ENCODE peak calls at places on chromosomes 3 and 15, in nine cellular contexts. W is AG08395, H is progenitor cell of endocrine pancreas, L is sciatic nerve, C is HuH-7, E is AML-193, D is non-pigmented ciliary epithelial cell, T is NCI-H748 treated with DMSO at 0.1 percent for 48 hours, Y is Ammon's horn. U is an unnamed sample.

GRCh38 chr3:11660242-11660641 is 16.5 kb upstream of the VGLL4 start:
- DNase-seq in W (no peak), E (no peak), D (no peak), C (no peak), L (no peak), H (no peak), Y (no peak), T (no peak), U (no peak)

GRCh38 chr3:89326997-89327396 is 219.6 kb downstream of the EPHA3 start:
- DNase-seq in W (no peak), T (no peak), E (no peak), Y (no peak), C (no peak), D (no peak), L (no peak), H (no peak), U (no peak)

GRCh38 chr3:45983865-45984264 is 11.8 kb downstream of the FYCO1 start:
- DNase-seq in W (no peak), L (no peak), H (no peak), D (no peak), T (no peak), E (no peak), C (no peak), Y (no peak), U (no peak)

GRCh38 chr3:64354956-64355355 is 129.7 kb upstream of the PRICKLE2 start:
- DNase-seq in W (no peak), H (no peak), T (no peak), L (no peak), C (no peak), E (no peak), Y (no peak), D (no peak), U (no peak)

GRCh38 chr15:80744826-80745225 is 34.3 kb upstream of the CEMIP start:
- DNase-seq in L (no peak), W (peak; percentile 66), D (no peak), Y (no peak), T (no peak), E (no peak), H (no peak), C (no peak), U (no peak)

GRCh38 chr3:194592798-194593752 is 40.1 kb downstream of the TMEM44 start:
- DNase-seq in L (no peak), E (no peak), H (no peak), C (no peak), Y (no peak), W (peak; percentile 97), D (peak; percentile 100), T (no peak), U (peak; percentile 92)

GRCh38 chr3:27278391-27279055 is 90.7 kb downstream of the NEK10 start:
- DNase-seq in T (no peak), C (no peak), L (no peak), W (no peak), H (no peak), E (no peak), D (no peak), Y (no peak), U (no peak)

GRCh38 chr3:38029400-38030125 is at the start of gene PLCD1:
- DNase-seq in E (no peak), C (peak; percentile 75), T (no peak), H (peak; percentile 63), Y (peak; percentile 71), L (peak; percentile 91), D (no peak), W (peak; percentile 88), U (no peak)

GRCh38 chr3:120419797-120420196 is 31.0 kb downstream of the FSTL1 start:
- DNase-seq in C (no peak), Y (no peak), D (no peak), T (no peak), H (no peak), L (no peak), W (no peak), E (no peak), U (no peak)

GRCh38 chr15:70201376-70201775 is 103.7 kb upstream of the TLE3 start:
- DNase-seq in C (no peak), E (no peak), H (no peak), W (no peak), Y (no peak), T (no peak), L (no peak), D (no peak), U (no peak)

GRCh38 chr3:188156051-188156450 is 2.1 kb downstream of the LPP start:
- DNase-seq in C (no peak), E (no peak), D (no peak), T (no peak), L (no peak), W (no peak), Y (no peak), H (no peak), U (no peak)

GRCh38 chr15:70478251-70478990 is 284.9 kb downstream of the UACA start:
- DNase-seq in Y (peak; percentile 53), L (no peak), E (no peak), H (no peak), W (no peak), T (no peak), C (no peak), D (no peak), U (no peak)

GRCh38 chr15:72034351-72034750 is 83.6 kb downstream of the MYO9A start:
- DNase-seq in T (no peak), C (no peak), L (no peak), H (no peak), E (no peak), W (no peak), Y (no peak), D (no peak), U (no peak)

GRCh38 chr3:111608378-111608777 is 13.2 kb upstream of the ZBED2 start:
- DNase-seq in C (no peak), E (no peak), H (no peak), D (no peak), Y (no peak), L (no peak), T (no peak), W (no peak), U (no peak)

GRCh38 chr15:85859671-85860070 is 64.9 kb upstream of the KLHL25 start:
- DNase-seq in T (no peak), C (no peak), D (no peak), W (no peak), H (no peak), E (no peak), L (no peak), Y (no peak), U (no peak)

GRCh38 chr3:48708481-48708889 is 8.5 kb downstream of the IP6K2 start:
- DNase-seq in H (no peak), T (no peak), W (peak; percentile 37), C (no peak), Y (no peak), D (no peak), L (no peak), E (no peak), U (no peak)

GRCh38 chr3:175737646-175738572 is 878.8 kb downstream of the NAALADL2 start:
- DNase-seq in E (no peak), W (peak; percentile 21), L (no peak), C (no peak), T (no peak), H (no peak), Y (no peak), D (no peak), U (no peak)

GRCh38 chr15:88476635-88477038 is 9.1 kb downstream of the MRPS11 start:
- DNase-seq in T (no peak), D (no peak), E (peak; percentile 42), W (peak; percentile 69), C (peak; percentile 53), L (no peak), H (no peak), Y (peak; percentile 76), U (peak; percentile 15)

GRCh38 chr3:123789760-123790159 is 94.4 kb downstream of the MYLK start:
- DNase-seq in E (no peak), L (no peak), C (no peak), Y (no peak), W (peak; percentile 27), D (peak; percentile 83), T (no peak), H (no peak), U (no peak)

GRCh38 chr3:156608601-156609000 is 53.7 kb upstream of the SSR3 start:
- DNase-seq in D (no peak), W (no peak), T (no peak), H (no peak), E (no peak), C (no peak), Y (no peak), L (no peak), U (no peak)

GRCh38 chr15:58415636-58416035 is 16.2 kb upstream of the LIPC start:
- DNase-seq in T (no peak), Y (no peak), L (no peak), D (no peak), C (no peak), E (no peak), H (no peak), W (no peak), U (no peak)

GRCh38 chr3:17195856-17196604 is 311.3 kb downstream of the PLCL2 start:
- DNase-seq in C (no peak), L (no peak), T (no peak), Y (peak; percentile 73), E (no peak), W (peak; percentile 14), H (no peak), D (no peak), U (no peak)

GRCh38 chr3:122295286-122295685 is 29.8 kb upstream of the CSTA start:
- DNase-seq in H (no peak), W (no peak), E (peak; percentile 77), C (no peak), L (no peak), D (no peak), Y (peak; percentile 51), T (no peak), U (no peak)

GRCh38 chr3:146975032-146975431 is 369.9 kb upstream of the PLSCR5 start:
- DNase-seq in L (no peak), H (no peak), E (no peak), T (no peak), Y (no peak), W (no peak), C (no peak), D (no peak), U (no peak)

GRCh38 chr15:58771621-58772235 is 626 bp downstream of the MINDY2 start:
- DNase-seq in Y (peak; percentile 58), E (no peak), T (no peak), C (peak; percentile 32), W (no peak), L (peak; percentile 78), H (peak; percentile 31), D (no peak), U (peak; percentile 10)